ENCODE peak calls at places on chromosomes 11 and 22, in eight cellular contexts. R is H1, Y is mammary epithelial cell, Q is K562, I is H9, F is PC-9, W is PC-3, S is neural progenitor cell. P is an unnamed sample.

GRCh38 chr11:86390499-86390898 is 15.8 kb downstream of the CCDC81 start:
- DNase-seq in R (no peak), Y (no peak), Q (no peak), I (no peak), F (no peak), W (no peak), S (no peak), P (no peak)

GRCh38 chr11:79864882-79865281 is 424.1 kb upstream of the TENM4 start:
- DNase-seq in R (no peak), Y (no peak), Q (no peak), I (no peak), F (peak; percentile 44), W (peak; percentile 55), S (no peak), P (no peak)

GRCh38 chr22:38038426-38038825 is 18.8 kb upstream of the PICK1 start:
- DNase-seq in R (no peak), Y (no peak), Q (no peak), I (no peak), F (no peak), W (no peak), S (no peak), P (no peak)

GRCh38 chr11:58739725-58740430 is 8.1 kb upstream of the GLYAT start:
- DNase-seq in R (no peak), Y (peak; percentile 44), Q (peak; percentile 24), I (no peak), F (no peak), W (peak; percentile 9), S (no peak), P (peak; percentile 29)

GRCh38 chr11:64445651-64446050 is 86.7 kb downstream of the RPS6KA4 start:
- DNase-seq in R (no peak), Y (no peak), Q (no peak), I (no peak), F (no peak), W (no peak), S (no peak), P (no peak)

GRCh38 chr11:858993-859339 is 16.3 kb downstream of the TSPAN4 start:
- DNase-seq in R (no peak), Y (no peak), Q (no peak), I (no peak), F (no peak), W (no peak), S (no peak), P (no peak)

GRCh38 chr11:130071211-130071712 is 1.6 kb downstream of the APLP2 start:
- DNase-seq in R (no peak), Y (peak; percentile 42), Q (no peak), I (no peak), F (no peak), W (peak; percentile 66), S (no peak), P (no peak)

GRCh38 chr11:60762851-60763691 is 6.4 kb downstream of the MS4A15 start:
- DNase-seq in R (no peak), Y (no peak), Q (no peak), I (no peak), F (no peak), W (peak; percentile 51), S (peak; percentile 48), P (peak; percentile 23)

GRCh38 chr22:41517172-41518047 is 26.9 kb downstream of the POLR3H start:
- DNase-seq in R (peak; percentile 98), Y (peak; percentile 78), Q (no peak), I (peak; percentile 64), F (peak; percentile 75), W (peak; percentile 70), S (peak; percentile 71), P (no peak)

GRCh38 chr22:35649636-35650250 is 1.5 kb downstream of the APOL6 start:
- DNase-seq in R (no peak), Y (no peak), Q (no peak), I (peak; percentile 15), F (no peak), W (no peak), S (no peak), P (no peak)

GRCh38 chr11:83156150-83156995 is 558 bp upstream of the PCF11 start:
- DNase-seq in R (peak; percentile 88), Y (peak; percentile 100), Q (peak; percentile 93), I (peak; percentile 100), F (peak; percentile 96), W (peak; percentile 100), S (peak; percentile 99), P (peak; percentile 100)

GRCh38 chr11:120747801-120748484 is 236.4 kb downstream of the GRIK4 start:
- DNase-seq in R (no peak), Y (no peak), Q (no peak), I (no peak), F (no peak), W (no peak), S (no peak), P (no peak)

GRCh38 chr11:80873309-80873999 is 1432.6 kb upstream of the TENM4 start:
- DNase-seq in R (no peak), Y (peak; percentile 73), Q (no peak), I (no peak), F (peak; percentile 14), W (peak; percentile 69), S (no peak), P (no peak)

GRCh38 chr11:120810251-120810650 is 213.7 kb upstream of the TBCEL start:
- DNase-seq in R (no peak), Y (no peak), Q (no peak), I (no peak), F (no peak), W (no peak), S (no peak), P (no peak)

GRCh38 chr11:62909107-62909894 is 11.9 kb downstream of the CHRM1 start:
- DNase-seq in R (peak; percentile 88), Y (peak; percentile 53), Q (peak; percentile 70), I (peak; percentile 97), F (peak; percentile 76), W (peak; percentile 81), S (peak; percentile 86), P (peak; percentile 30)

GRCh38 chr11:65225284-65226102 is 36.3 kb upstream of the POLA2 start:
- DNase-seq in R (peak; percentile 77), Y (peak; percentile 77), Q (peak; percentile 80), I (peak; percentile 69), F (no peak), W (no peak), S (peak; percentile 81), P (peak; percentile 61)

GRCh38 chr11:35302388-35302787 is 117.0 kb downstream of the SLC1A2 start:
- DNase-seq in R (no peak), Y (no peak), Q (no peak), I (no peak), F (no peak), W (no peak), S (no peak), P (no peak)

GRCh38 chr11:60251485-60252207 is 8.7 kb upstream of the MS4A4E start:
- DNase-seq in R (no peak), Y (peak; percentile 34), Q (peak; percentile 27), I (peak; percentile 39), F (peak; percentile 9), W (peak; percentile 66), S (peak; percentile 63), P (peak; percentile 16)

GRCh38 chr11:110029714-110030113 is 63.5 kb upstream of the ZC3H12C start:
- DNase-seq in R (no peak), Y (no peak), Q (no peak), I (no peak), F (no peak), W (no peak), S (no peak), P (no peak)

GRCh38 chr11:126132319-126132718 is 69.7 kb upstream of the CDON start:
- DNase-seq in R (no peak), Y (peak; percentile 23), Q (no peak), I (no peak), F (peak; percentile 62), W (peak; percentile 84), S (no peak), P (no peak)

GRCh38 chr11:62487136-62487535 is 59.5 kb downstream of the AHNAK start:
- DNase-seq in R (no peak), Y (no peak), Q (no peak), I (no peak), F (no peak), W (no peak), S (no peak), P (no peak)

DNA sequence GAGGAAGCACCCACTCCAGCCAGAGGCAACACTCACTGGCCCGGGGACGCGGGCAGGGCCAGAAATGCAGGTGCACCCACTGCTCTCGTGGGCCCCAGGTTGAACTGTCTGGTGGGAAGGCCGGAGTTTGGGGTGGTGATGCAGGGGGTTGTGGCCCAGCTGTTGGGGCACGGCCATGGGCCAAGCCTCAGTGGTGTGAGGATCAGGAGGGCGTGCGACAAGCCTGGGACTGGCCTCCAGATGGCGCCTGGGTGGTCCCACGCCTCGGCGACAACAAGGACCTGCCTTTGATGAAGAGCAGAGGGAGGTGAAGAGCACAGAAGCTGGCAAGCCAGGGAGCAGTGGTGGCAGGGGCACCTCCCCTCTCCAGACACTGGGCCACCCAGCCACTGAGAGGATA is 240.8 kb downstream of the BRD1 start:
- DNase-seq in R (peak; percentile 72), Y (no peak), Q (no peak), I (no peak), F (no peak), W (no peak), S (no peak), P (no peak)
- H3K9me3 ChIP-seq in R (no peaks in the 10 kb centered on the region), Y (peaks cover 31% of the 10 kb centered on the region), Q (no peaks in the 10 kb centered on the region), I (no peaks in the 10 kb centered on the region), F (no peaks in the 10 kb centered on the region), W (no peaks in the 10 kb centered on the region), S (no peaks in the 10 kb centered on the region), P (no peaks in the 10 kb centered on the region)

DNA sequence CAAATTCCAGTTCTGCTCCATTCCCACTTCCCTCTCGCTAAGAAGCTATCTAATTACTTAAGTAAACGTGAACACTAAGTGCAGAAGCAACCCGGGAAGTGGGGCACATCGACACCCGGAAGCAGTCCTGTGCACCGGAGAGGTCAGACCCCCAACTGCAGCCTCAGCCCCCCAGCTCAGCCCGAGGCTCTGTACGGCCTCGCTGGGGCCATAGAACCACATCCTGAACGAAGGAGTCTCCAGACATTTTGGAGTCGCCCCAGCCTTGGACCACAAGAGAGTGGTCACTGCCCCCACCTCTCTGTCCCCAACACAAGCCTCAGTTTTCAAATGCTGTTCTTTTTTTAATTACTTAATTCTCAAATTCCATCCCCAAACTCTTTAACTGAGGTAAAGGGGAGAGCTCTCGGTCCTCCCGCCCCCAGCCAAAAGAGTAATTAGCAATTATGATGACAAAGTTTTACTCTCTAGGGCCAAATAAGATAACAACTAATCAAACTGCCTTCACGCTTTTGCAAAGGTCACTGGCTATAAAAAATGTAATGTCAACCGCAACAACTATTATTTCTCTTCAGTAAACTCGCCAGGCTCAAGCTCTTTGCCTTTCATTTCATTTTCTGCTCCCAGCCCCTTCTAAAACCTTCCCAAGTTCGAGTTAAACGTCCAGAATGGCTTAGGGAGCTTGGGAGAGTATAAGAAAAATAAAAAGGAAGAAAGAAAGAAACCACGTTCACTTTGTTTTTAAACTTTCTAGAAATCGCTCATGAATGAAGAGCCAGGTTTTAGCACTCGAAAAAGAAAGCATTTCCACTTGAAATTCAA is 2.2 kb downstream of the PAX6 start:
- DNase-seq in R (peak; percentile 49), Y (no peak), Q (no peak), I (no peak), F (no peak), W (peak; percentile 31), S (peak; percentile 22), P (no peak)
- H3K79me2 ChIP-seq in R (no peaks in the 10 kb centered on the region), Y (no peaks in the 10 kb centered on the region), Q (no peaks in the 10 kb centered on the region), I (no peaks in the 10 kb centered on the region), F (peaks cover 48% of the 10 kb centered on the region), W (peaks cover 39% of the 10 kb centered on the region), S (peaks cover 70% of the 10 kb centered on the region), P (no peaks in the 10 kb centered on the region)

GRCh38 chr11:32890843-32891656 is 1.6 kb upstream of the QSER1 start:
- DNase-seq in R (no peak), Y (no peak), Q (no peak), I (peak; percentile 79), F (no peak), W (peak; percentile 37), S (peak; percentile 69), P (no peak)
- H2AFZ ChIP-seq in R (no peak overlapping the region), Y (no peak overlapping the region), Q (peak overlapping the region; percentile 91), I (no peak overlapping the region), F (no peak overlapping the region), W (no peak overlapping the region), S (no peak overlapping the region), P (no peak overlapping the region)

GRCh38 chr22:47687776-47688175 is 925.3 kb downstream of the TBC1D22A start:
- DNase-seq in R (peak; percentile 0), Y (no peak), Q (no peak), I (no peak), F (no peak), W (no peak), S (no peak), P (no peak)
- H3K9me3 ChIP-seq in R (peaks cover 7% of the 10 kb centered on the region), Y (peaks cover 41% of the 10 kb centered on the region), Q (no peaks in the 10 kb centered on the region), I (no peaks in the 10 kb centered on the region), F (no peaks in the 10 kb centered on the region), W (no peaks in the 10 kb centered on the region), S (no peaks in the 10 kb centered on the region), P (no peaks in the 10 kb centered on the region)